ENCODE peak calls at places on chromosomes 7 and 10, in four cellular contexts. I is tibial artery, H is breast epithelium, T is pancreas. G is an unnamed sample.

GRCh38 chr7:113491305-113491704 is 373.0 kb upstream of the SMIM30 start:
- DNase-seq in I (no peak), H (no peak), T (no peak), G (no peak)

GRCh38 chr10:127564644-127565043 is 15.5 kb downstream of the NPS start:
- DNase-seq in I (no peak), H (no peak), T (no peak), G (no peak)

GRCh38 chr10:109427421-109427820 is 495.9 kb downstream of the XPNPEP1 start:
- DNase-seq in I (no peak), H (no peak), T (no peak), G (no peak)

GRCh38 chr7:150405584-150406310 is 26.6 kb downstream of the ZNF775 start:
- DNase-seq in I (no peak), H (no peak), T (no peak), G (no peak)

GRCh38 chr10:14405076-14406065 is 74.6 kb upstream of the FRMD4A start:
- DNase-seq in I (no peak), H (no peak), T (no peak), G (no peak)

GRCh38 chr7:20839196-20839735 is 52.6 kb upstream of the SP8 start:
- DNase-seq in I (no peak), H (no peak), T (no peak), G (no peak)

GRCh38 chr7:12620371-12620770 is 49.9 kb downstream of the SCIN start:
- DNase-seq in I (no peak), H (no peak), T (no peak), G (no peak)

GRCh38 chr7:77657427-77658331 is 38.6 kb upstream of the RSBN1L start:
- DNase-seq in I (no peak), H (no peak), T (no peak), G (no peak)

GRCh38 chr7:20484366-20484765 is 131.1 kb upstream of the ABCB5 start:
- DNase-seq in I (no peak), H (no peak), T (no peak), G (no peak)

GRCh38 chr7:130091999-130092398 is 21.7 kb downstream of the KLHDC10 start:
- DNase-seq in I (no peak), H (no peak), T (no peak), G (no peak)

GRCh38 chr7:130086938-130087337 is 16.6 kb downstream of the KLHDC10 start:
- DNase-seq in I (no peak), H (no peak), T (no peak), G (no peak)

GRCh38 chr7:130087364-130087763 is 17.0 kb downstream of the KLHDC10 start:
- DNase-seq in I (no peak), H (no peak), T (no peak), G (no peak)

GRCh38 chr7:130092598-130092997 is 22.3 kb downstream of the KLHDC10 start:
- DNase-seq in I (no peak), H (no peak), T (no peak), G (no peak)

DNA sequence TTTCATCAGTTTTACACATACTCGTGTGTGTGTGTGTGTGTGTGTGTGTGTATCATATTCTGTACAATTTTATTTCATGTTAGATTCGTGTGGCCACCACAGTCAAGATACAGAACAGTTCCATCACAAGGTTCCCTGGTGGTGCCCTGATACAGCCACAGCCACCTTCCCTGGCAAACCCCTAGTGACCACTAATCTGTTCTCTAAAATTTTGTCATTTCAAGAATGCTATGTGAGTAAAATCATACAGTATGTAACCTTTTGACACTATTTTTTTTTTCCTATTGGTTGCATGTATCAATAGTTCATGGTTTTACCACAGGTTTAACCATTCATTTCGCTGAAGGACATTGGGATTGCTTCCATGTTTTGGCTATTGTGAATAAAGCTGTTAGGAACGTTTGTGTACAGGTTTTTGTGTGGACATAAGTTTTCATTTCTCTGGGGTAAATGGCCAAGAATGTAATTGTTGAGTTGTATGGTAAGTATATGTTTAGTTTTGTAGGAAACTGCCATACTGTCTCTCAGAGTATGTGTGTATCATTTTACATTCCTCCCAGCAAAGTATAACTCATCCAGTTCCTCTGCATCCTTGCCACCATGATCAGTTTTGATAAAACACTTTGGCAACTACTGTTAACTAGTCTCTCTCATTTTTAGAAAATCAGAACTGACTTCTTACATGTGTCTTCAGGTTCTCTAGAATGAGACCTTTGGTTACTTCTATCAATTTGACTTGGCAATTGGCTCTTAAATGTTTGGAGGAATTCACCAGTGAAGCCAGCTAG is 20.6 kb downstream of the KLHDC10 start:
- DNase-seq in I (no peak), H (no peak), T (no peak), G (no peak)
- H3K27ac ChIP-seq in I (no peak overlapping the region), H (no peak overlapping the region), T (no peak overlapping the region), G (no peak overlapping the region)

DNA sequence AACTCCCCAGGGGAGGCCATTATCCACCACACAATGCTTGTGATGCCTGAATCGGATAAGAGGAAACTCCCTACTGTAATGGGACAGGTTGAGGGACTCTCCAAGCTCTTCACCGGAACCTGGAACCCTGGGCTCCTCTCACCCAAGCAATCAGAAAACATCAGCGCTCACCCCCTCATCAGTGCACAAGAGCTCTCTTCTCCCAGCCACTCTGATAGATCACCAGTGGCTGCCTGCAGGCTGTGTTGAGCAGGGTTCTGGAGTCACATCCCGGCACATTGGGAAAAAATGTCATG is 153.5 kb upstream of the ZMIZ1 start:
- DNase-seq in I (no peak), H (no peak), T (no peak), G (no peak)
- H3K27ac ChIP-seq in I (no peak overlapping the region), H (no peak overlapping the region), T (no peak overlapping the region), G (no peak overlapping the region)

GRCh38 chr7:96952974-96953391 is 52.4 kb upstream of the DLX6 start:
- DNase-seq in I (no peak), H (no peak), T (peak; percentile 14), G (no peak)
- H3K27ac ChIP-seq in I (no peak overlapping the region), H (no peak overlapping the region), T (no peak overlapping the region), G (no peak overlapping the region)

DNA sequence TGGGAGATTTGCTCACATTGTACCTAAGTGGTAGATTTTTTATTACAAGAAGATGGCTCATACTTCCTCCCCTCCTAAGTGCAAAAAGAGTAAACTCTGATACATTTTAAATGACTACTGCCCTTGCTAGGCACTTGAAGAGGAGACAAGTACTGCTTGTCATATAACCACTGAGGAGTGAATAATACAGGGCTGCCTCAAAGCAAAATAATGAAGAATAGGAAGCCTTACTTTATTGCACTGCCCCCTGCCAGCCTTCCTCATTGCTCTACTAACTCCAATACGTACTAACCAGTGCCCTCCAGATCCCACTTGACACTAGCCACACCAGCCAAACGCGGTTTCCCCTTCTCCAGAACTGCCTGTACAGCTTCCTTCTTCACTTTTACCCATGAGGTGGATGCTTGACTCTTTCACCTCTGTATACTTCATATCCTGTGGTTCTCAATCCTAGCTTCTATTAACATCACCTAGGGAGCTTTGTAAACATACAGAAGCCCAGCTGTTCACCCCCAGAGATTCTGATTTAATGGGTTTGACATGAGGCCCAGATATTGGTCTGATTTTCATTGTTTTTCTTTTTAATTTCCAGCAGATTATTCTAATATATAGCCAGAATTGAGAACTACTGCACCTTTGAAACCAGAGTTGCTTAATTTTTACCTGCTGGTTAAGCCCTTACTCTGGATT is 11.7 kb upstream of the MTERF1 start:
- DNase-seq in I (no peak), H (no peak), T (no peak), G (no peak)
- H3K27ac ChIP-seq in I (no peak overlapping the region), H (no peak overlapping the region), T (no peak overlapping the region), G (no peak overlapping the region)

GRCh38 chr7:80147543-80148376 is 13.1 kb downstream of the GNAI1 start:
- DNase-seq in I (no peak), H (no peak), T (no peak), G (no peak)

GRCh38 chr7:80150621-80151273 is 16.1 kb downstream of the GNAI1 start:
- DNase-seq in I (no peak), H (no peak), T (no peak), G (no peak)

GRCh38 chr7:80142853-80143580 is 8.4 kb downstream of the GNAI1 start:
- DNase-seq in I (no peak), H (no peak), T (no peak), G (no peak)

GRCh38 chr7:80146561-80146960 is 11.9 kb downstream of the GNAI1 start:
- DNase-seq in I (no peak), H (no peak), T (no peak), G (no peak)

DNA sequence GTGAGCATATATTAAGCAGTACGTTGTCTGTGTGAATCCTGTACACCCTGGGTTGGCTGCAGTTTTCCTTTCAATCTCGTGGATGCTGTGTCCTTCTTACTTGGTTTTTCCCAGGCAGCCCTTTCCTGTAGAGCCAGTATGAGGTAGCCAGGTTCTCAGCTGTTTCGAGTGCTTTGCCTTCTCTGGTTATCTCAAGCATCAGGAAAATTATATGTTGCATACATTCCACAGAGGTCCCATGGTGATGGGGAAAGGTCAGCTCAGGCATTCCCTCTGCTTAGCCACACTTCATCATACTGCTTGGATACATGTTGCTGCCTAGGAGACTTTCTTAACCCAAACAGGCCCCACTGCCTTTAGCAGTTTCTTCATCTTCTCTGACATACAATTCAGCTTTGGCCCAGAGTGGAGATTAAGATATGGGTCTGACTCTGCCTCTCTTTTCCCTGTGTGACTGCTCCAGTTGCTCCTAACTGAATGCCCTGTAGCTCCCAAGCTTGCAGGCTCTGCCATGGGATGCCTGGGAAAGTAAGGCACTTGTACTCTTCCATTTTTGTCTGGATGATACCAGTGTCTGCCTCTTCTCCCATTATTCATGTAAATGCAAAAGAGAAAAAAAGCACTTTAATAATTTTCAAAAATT is 11.3 kb downstream of the GNAI1 start:
- DNase-seq in I (no peak), H (no peak), T (no peak), G (no peak)
- H3K27ac ChIP-seq in I (peak overlapping the region; percentile 17), H (no peak overlapping the region), T (no peak overlapping the region), G (no peak overlapping the region)

GRCh38 chr7:130380121-130380860 is at the start of gene CPA1:
- DNase-seq in I (no peak), H (no peak), T (peak; percentile 95), G (no peak)
- H3K27ac ChIP-seq in I (peak within 1 kb of the TSS; percentile 58), H (peak within 1 kb of the TSS; percentile 81), T (peak within 1 kb of the TSS; percentile 95), G (peak within 1 kb of the TSS; percentile 19)

GRCh38 chr10:110612073-110612472 is 32.1 kb upstream of the RBM20 start:
- DNase-seq in I (no peak), H (no peak), T (no peak), G (no peak)
- H3K27ac ChIP-seq in I (no peak overlapping the region), H (no peak overlapping the region), T (no peak overlapping the region), G (no peak overlapping the region)

G was measured in vagina.